ENCODE peak calls at places on chromosomes 5 and 9, in six cellular contexts. O is dorsolateral prefrontal cortex, P is left ventricle myocardium inferior, Y is fibroblast of lung, T is PC-3, E is heart left ventricle. L is an unnamed sample. For H3K27me3, the result is how much of the 10 kb centered on the place peaks cover.

GRCh38 chr9:132780230-132781007 is 97.7 kb downstream of the AK8 start:
- DNase-seq in O (no peak), P (no peak), Y (no peak), T (no peak), E (no peak), L (no peak)

GRCh38 chr5:15566789-15567188 is 66.8 kb downstream of the FBXL7 start:
- DNase-seq in O (no peak), P (no peak), Y (no peak), T (no peak), E (no peak), L (no peak)

GRCh38 chr5:178416919-178417318 is 173.3 kb downstream of the COL23A1 start:
- DNase-seq in O (no peak), P (no peak), Y (peak), T (peak), E (no peak), L (peak)

GRCh38 chr9:81874926-81875325 is 53.3 kb upstream of the SPATA31D4 start:
- DNase-seq in O (no peak), P (no peak), Y (peak), T (peak), E (peak), L (peak)

GRCh38 chr9:20191239-20191840 is 402.5 kb upstream of the SLC24A2 start:
- DNase-seq in O (no peak), P (no peak), Y (no peak), T (peak), E (no peak), L (no peak)

GRCh38 chr9:6132650-6133049 is 83.0 kb upstream of the IL33 start:
- DNase-seq in O (no peak), P (no peak), Y (no peak), T (no peak), E (no peak), L (no peak)

GRCh38 chr9:94971378-94972131 is 245.1 kb downstream of the AOPEP start:
- DNase-seq in O (no peak), P (no peak), Y (no peak), T (no peak), E (no peak), L (no peak)

GRCh38 chr9:93673271-93673843 is 97.0 kb downstream of the PHF2 start:
- DNase-seq in O (peak), P (peak), Y (no peak), T (no peak), E (peak), L (no peak)

GRCh38 chr5:113182658-113183344 is 206.2 kb downstream of the DCP2 start:
- DNase-seq in O (no peak), P (no peak), Y (no peak), T (no peak), E (no peak), L (no peak)

GRCh38 chr5:115170924-115171510 is 1.3 kb upstream of the TRIM36 start:
- DNase-seq in O (no peak), P (no peak), Y (no peak), T (peak), E (no peak), L (no peak)

GRCh38 chr9:5265939-5266338 is 34.7 kb downstream of the INSL4 start:
- DNase-seq in O (no peak), P (no peak), Y (no peak), T (no peak), E (no peak), L (no peak)

GRCh38 chr5:173699959-173700358 is 83.5 kb upstream of the BOD1 start:
- DNase-seq in O (no peak), P (no peak), Y (no peak), T (no peak), E (no peak), L (no peak)

GRCh38 chr5:96562614-96563013 is 99.6 kb upstream of the CAST start:
- DNase-seq in O (no peak), P (no peak), Y (peak), T (peak), E (no peak), L (no peak)

GRCh38 chr5:5967373-5967772 is 411.0 kb downstream of the MED10 start:
- DNase-seq in O (no peak), P (no peak), Y (no peak), T (no peak), E (no peak), L (no peak)

GRCh38 chr9:128724744-128725211 is 851 bp upstream of the ZDHHC12 start:
- DNase-seq in O (peak), P (peak), Y (peak), T (peak), E (peak), L (peak)

GRCh38 chr9:118595719-118596305 is 773.4 kb downstream of the BRINP1 start:
- DNase-seq in O (peak), P (no peak), Y (peak), T (peak), E (peak), L (peak)

GRCh38 chr5:132008961-132009680 is 2.3 kb downstream of the ACSL6 start:
- DNase-seq in O (peak), P (no peak), Y (no peak), T (peak), E (no peak), L (peak)

GRCh38 chr9:91937031-91937430 is 13.0 kb downstream of the ROR2 start:
- DNase-seq in O (no peak), P (no peak), Y (no peak), T (no peak), E (no peak), L (no peak)

GRCh38 chr9:121344062-121344696 is 25.9 kb downstream of the STOM start:
- DNase-seq in O (no peak), P (no peak), Y (no peak), T (no peak), E (no peak), L (no peak)

GRCh38 chr9:135608294-135608998 is 30.9 kb downstream of the GLT6D1 start:
- DNase-seq in O (no peak), P (peak), Y (no peak), T (no peak), E (no peak), L (no peak)

GRCh38 chr9:124813496-124814177 is 36.7 kb downstream of the OLFML2A start:
- DNase-seq in O (no peak), P (no peak), Y (peak), T (no peak), E (no peak), L (peak)

GRCh38 chr9:124465736-124466135 is 15.5 kb downstream of the ADGRD2 start:
- DNase-seq in O (no peak), P (no peak), Y (no peak), T (no peak), E (no peak), L (no peak)

GRCh38 chr5:61758711-61759110 is 426.7 kb downstream of the ZSWIM6 start:
- DNase-seq in O (no peak), P (no peak), Y (no peak), T (no peak), E (no peak), L (no peak)

GRCh38 chr9:113622038-113622437 is 158.5 kb downstream of the RGS3 start:
- DNase-seq in O (no peak), P (no peak), Y (no peak), T (no peak), E (peak), L (no peak)

GRCh38 chr5:68924490-68925145 is 169.2 kb upstream of the SLC30A5 start:
- DNase-seq in O (no peak), P (no peak), Y (peak), T (peak), E (peak), L (peak)

GRCh38 chr5:158320934-158321333 is 462.0 kb upstream of the CLINT1 start:
- DNase-seq in O (no peak), P (no peak), Y (no peak), T (no peak), E (no peak), L (no peak)

GRCh38 chr5:5589857-5590256 is 167.4 kb downstream of the ICE1 start:
- DNase-seq in O (no peak), P (no peak), Y (no peak), T (no peak), E (no peak), L (no peak)

GRCh38 chr9:101201626-101202025 is 173.1 kb downstream of the PLPPR1 start:
- DNase-seq in O (no peak), P (no peak), Y (no peak), T (no peak), E (peak), L (peak)
- H3K27me3 ChIP-seq in O (under half), P (under half), Y (under half), T (under half), E (under half), L (under half)

DNA sequence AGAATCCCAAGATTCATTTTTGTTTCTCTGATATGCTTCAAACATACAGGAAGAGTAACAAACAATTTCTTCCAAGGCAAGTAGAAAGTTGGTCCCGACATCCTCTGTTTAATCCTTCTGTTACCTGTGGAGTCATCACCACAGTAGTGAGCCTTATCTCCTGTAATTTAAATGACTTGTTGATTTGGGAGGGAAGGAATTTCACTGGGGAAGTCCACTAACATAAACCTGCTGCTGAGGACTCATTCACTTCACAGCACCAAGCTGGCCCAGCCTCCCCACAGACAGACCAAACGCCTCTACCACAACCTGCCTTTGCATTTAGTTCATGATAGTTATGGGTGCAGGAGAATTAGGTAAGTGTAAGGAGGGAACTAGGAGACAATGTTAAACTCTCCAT is 63.2 kb downstream of the PRKACG start:
- DNase-seq in O (no peak), P (no peak), Y (no peak), T (no peak), E (no peak), L (no peak)
- H3K4me3 ChIP-seq in O (no peak), P (no peak), Y (no peak), T (no peak), E (no peak), L (no peak)

DNA sequence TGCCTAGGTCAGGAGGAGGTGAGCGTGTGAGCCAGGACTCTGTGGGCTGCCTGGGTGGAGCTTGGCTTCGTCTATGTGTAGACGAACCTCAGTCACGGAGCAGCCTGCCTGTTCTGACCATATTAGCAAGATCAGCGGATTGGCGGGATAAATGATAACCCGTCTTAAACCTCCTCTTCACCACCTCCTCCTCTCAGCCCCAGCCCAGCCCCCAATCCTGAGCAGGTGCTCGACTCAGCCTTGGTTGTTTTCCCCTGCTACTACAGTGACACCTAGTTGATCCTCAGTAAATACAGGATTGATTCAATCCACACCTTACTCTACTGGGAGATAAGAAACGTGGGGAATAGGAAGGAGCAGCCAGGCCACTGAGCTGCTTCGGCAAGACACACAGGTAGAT is 286.1 kb downstream of the IRX2 start:
- DNase-seq in O (no peak), P (no peak), Y (no peak), T (no peak), E (no peak), L (no peak)
- TF ChIP-seq CTCF in O (no peak), P (no peak), Y (no peak), T (no peak), E (no peak), L (no peak)

GRCh38 chr5:175520873-175521272 is 42.5 kb downstream of the SFXN1 start:
- DNase-seq in O (no peak), P (no peak), Y (no peak), T (no peak), E (no peak), L (no peak)

GRCh38 chr5:175521313-175521833 is 43.0 kb downstream of the SFXN1 start:
- DNase-seq in O (no peak), P (no peak), Y (no peak), T (no peak), E (no peak), L (no peak)

GRCh38 chr5:175526691-175527090 is 48.3 kb downstream of the SFXN1 start:
- DNase-seq in O (no peak), P (no peak), Y (no peak), T (no peak), E (no peak), L (no peak)

GRCh38 chr5:175523292-175523691 is 44.9 kb downstream of the SFXN1 start:
- DNase-seq in O (no peak), P (no peak), Y (no peak), T (no peak), E (no peak), L (no peak)

GRCh38 chr5:175524211-175524610 is 45.9 kb downstream of the SFXN1 start:
- DNase-seq in O (no peak), P (no peak), Y (no peak), T (no peak), E (no peak), L (no peak)
- H3K27me3 ChIP-seq in O (under half), P (under half), Y (under half), T (under half), E (under half), L (under half)

GRCh38 chr5:168679515-168679920 is 100.3 kb upstream of the PANK3 start:
- DNase-seq in O (peak), P (peak), Y (peak), T (peak), E (peak), L (peak)

GRCh38 chr5:168675883-168676408 is 96.8 kb upstream of the PANK3 start:
- DNase-seq in O (no peak), P (no peak), Y (no peak), T (no peak), E (no peak), L (no peak)

GRCh38 chr5:168674893-168675482 is 95.8 kb upstream of the PANK3 start:
- DNase-seq in O (no peak), P (no peak), Y (no peak), T (no peak), E (no peak), L (no peak)

GRCh38 chr5:168672888-168673287 is 93.7 kb upstream of the PANK3 start:
- DNase-seq in O (no peak), P (no peak), Y (no peak), T (no peak), E (no peak), L (no peak)

GRCh38 chr5:168676499-168676898 is 97.3 kb upstream of the PANK3 start:
- DNase-seq in O (no peak), P (no peak), Y (no peak), T (no peak), E (no peak), L (no peak)
- H3K4me3 ChIP-seq in O (no peak), P (no peak), Y (no peak), T (no peak), E (no peak), L (no peak)

GRCh38 chr5:128083811-128084227 is 253 bp downstream of the SLC12A2 start:
- DNase-seq in O (no peak), P (no peak), Y (no peak), T (no peak), E (no peak), L (peak)
- TF ChIP-seq CTCF in O (peak), P (peak), Y (no peak), T (peak), E (peak), L (peak)

L was measured in bronchial epithelial cell.